ENCODE peak calls at places on chromosomes 4 and X, in five cellular contexts. J, O, P, B and S are unnamed samples.

GRCh38 chr4:129336457-129336856 is 240.5 kb downstream of the C4orf33 start:
- DNase-seq in B (no peak), O (no peak), P (peak; percentile 4), J (no peak), S (no peak)

GRCh38 chr4:88195666-88196365 is 37.4 kb upstream of the ABCG2 start:
- DNase-seq in B (no peak), O (no peak), P (peak; percentile 73), J (no peak), S (no peak)

GRCh38 chr4:8854866-8855265 is 16.8 kb downstream of the HMX1 start:
- DNase-seq in B (no peak), P (no peak), O (no peak), J (peak; percentile 27), S (no peak)

GRCh38 chr4:2262944-2263250 is 988 bp upstream of the MXD4 start:
- DNase-seq in O (no peak), B (no peak), P (no peak), J (no peak), S (no peak)

GRCh38 chr4:12375805-12376204 is 947.1 kb upstream of the HS3ST1 start:
- DNase-seq in P (no peak), O (no peak), J (no peak), B (no peak), S (no peak)

GRCh38 chr4:87049508-87049907 is 114.7 kb downstream of the AFF1 start:
- DNase-seq in J (no peak), P (no peak), B (peak; percentile 45), O (no peak), S (no peak)

GRCh38 chr4:48777739-48778138 is 2.3 kb downstream of the FRYL start:
- DNase-seq in P (no peak), J (no peak), O (no peak), B (no peak), S (no peak)

GRCh38 chrX:147570483-147570882 is 341.2 kb upstream of the FMR1 start:
- DNase-seq in O (no peak), B (no peak), P (peak; percentile 1), J (no peak), S (no peak)

GRCh38 chrX:154914052-154914451 is 27.9 kb downstream of the F8A1 start:
- DNase-seq in B (no peak), O (no peak), J (no peak), P (no peak), S (no peak)

GRCh38 chrX:49171752-49172279 is at the start of gene PLP2:
- DNase-seq in P (peak; percentile 21), O (no peak), J (peak; percentile 43), B (no peak), S (no peak)

GRCh38 chr4:158809611-158810486 is 41.0 kb downstream of the FNIP2 start:
- DNase-seq in B (no peak), J (peak; percentile 98), P (no peak), O (peak; percentile 38), S (no peak)

GRCh38 chr4:24798036-24798610 is 2.8 kb downstream of the SOD3 start:
- DNase-seq in J (no peak), B (no peak), P (no peak), O (no peak), S (no peak)

DNA sequence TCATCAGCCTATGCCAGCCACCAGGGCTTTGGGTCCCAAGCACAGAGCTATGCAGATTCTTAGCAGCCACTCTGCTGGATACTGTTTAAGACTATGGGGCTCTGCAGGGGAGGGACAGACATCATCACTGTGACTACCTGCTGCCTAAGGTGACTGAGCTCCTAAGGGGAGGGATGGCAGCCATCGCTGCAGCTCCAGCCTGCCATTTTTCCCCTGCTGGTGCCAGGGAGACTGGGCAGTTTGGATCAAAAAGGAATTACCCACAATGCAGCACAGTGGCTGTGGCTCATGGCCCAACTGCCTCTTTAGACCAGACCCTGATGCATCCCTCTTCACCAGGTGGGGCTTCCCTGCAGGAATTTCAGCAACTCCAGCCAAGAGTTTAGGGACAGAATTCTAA is 28.6 kb upstream of the INPP4B start:
- DNase-seq in B (no peak), P (no peak), O (no peak), J (no peak), S (no peak)
- TF ChIP-seq CTCF in B (no peak), P (no peak), O (no peak), J (no peak), S (no peak)

DNA sequence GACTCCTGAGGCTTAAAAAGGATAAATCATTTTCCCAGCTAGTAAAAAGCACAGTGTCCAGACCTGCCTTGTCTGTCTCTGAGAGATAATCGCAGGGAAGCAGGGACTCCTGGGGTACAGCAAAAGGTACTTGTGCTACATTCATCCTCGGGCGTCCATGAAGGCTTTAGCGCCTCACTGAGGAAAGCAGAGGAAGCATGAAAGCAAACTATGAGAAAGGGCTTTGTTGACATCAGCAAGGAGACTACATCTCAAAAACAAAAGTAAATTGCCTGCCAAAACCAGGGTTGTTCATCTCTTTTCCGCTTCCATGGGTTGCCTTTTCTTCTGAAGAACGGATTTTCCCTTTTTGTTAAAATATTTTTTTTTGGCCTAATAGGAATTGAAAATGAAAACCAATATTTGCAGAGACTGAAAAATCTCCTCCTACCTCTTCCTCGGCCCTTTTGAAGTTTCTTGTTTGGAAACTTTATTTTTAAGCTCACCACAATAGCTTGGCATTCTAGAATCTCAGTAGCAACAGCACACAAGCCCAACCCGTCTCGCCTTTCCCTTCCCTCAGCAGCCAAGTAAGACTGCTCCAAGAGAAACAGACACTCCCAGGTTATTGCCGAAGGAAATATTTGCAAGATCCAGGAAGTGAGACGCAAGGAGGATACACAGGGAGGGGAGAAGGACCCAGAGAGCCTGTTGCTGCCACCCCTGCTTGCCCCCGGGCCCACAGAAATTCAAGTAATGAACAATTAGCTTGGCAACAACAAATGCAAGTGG is 148.3 kb upstream of the DGKK start:
- DNase-seq in P (peak; percentile 32), O (peak; percentile 17), J (no peak), B (no peak), S (no peak)
- TF ChIP-seq CTCF in P (peak; percentile 35), O (peak; percentile 31), J (no peak), B (no peak), S (no peak)

GRCh38 chrX:152928761-152929400 is 31.0 kb downstream of the ZNF185 start:
- DNase-seq in O (no peak), P (no peak), B (no peak), J (no peak), S (no peak)

GRCh38 chrX:152925835-152926234 is 28.0 kb downstream of the ZNF185 start:
- DNase-seq in B (no peak), O (no peak), P (no peak), J (no peak), S (no peak)

GRCh38 chrX:152926923-152927322 is 29.1 kb downstream of the ZNF185 start:
- DNase-seq in P (no peak), B (no peak), O (no peak), J (no peak), S (no peak)

GRCh38 chrX:152927858-152928760 is 30.2 kb downstream of the ZNF185 start:
- DNase-seq in P (no peak), J (no peak), O (no peak), B (no peak), S (no peak)

GRCh38 chrX:152926279-152926678 is 28.4 kb downstream of the ZNF185 start:
- DNase-seq in P (peak; percentile 80), O (no peak), B (no peak), J (peak; percentile 66), S (peak; percentile 22)
- TF ChIP-seq CTCF in P (peak; percentile 38), O (peak; percentile 32), B (peak; percentile 58), J (peak; percentile 56), S (peak; percentile 39)

GRCh38 chrX:77893713-77894112 is 1.5 kb downstream of the MAGT1 start:
- DNase-seq in J (no peak), P (no peak), O (no peak), B (no peak), S (no peak)

GRCh38 chrX:77900688-77901087 is 1.4 kb downstream of the COX7B start:
- DNase-seq in B (no peak), O (no peak), P (no peak), J (peak; percentile 26), S (no peak)

GRCh38 chrX:77901506-77901905 is 2.2 kb downstream of the COX7B start:
- DNase-seq in O (no peak), P (no peak), B (no peak), J (no peak), S (no peak)

GRCh38 chrX:77894921-77895886 is at the start of gene MAGT1:
- DNase-seq in O (peak; percentile 91), P (peak; percentile 95), J (peak; percentile 96), B (peak; percentile 68), S (peak; percentile 72)

DNA sequence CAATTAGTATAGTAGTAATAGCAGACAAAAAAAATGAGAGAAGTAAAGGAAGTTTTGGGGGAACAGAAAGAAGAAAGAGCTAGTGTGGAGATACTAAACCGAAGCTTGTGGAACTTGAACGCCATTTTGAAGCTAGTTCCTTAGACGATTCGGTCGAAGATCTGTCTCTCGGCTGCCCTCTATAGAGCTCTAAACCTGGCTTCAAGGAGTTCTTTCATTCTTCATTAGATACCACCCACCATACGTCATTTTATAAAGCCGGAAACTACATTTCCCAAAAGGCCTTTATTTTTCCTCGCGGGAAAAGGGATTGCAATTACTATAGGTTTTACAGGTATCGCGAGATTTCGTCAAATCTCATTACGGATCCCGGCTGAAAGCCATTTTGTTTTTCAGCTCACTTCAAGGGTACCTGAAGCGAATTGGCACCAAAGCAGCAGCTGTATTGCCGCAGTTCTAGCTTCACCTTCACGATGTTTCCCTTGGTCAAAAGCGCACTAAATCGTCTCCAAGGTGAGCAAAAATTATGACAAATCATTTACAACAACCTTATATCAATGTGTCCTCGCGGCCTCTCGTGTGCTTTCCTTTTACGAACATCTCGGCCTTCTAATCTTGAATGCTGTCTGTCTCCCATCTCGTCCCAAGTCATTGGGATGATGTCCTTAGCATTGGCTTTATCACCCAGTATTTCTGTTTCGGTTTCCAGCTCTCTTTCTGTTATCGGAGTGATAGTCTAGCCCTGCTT is at the start of gene COX7B:
- DNase-seq in O (peak; percentile 74), P (peak; percentile 96), B (no peak), J (peak; percentile 95), S (peak; percentile 50)
- TF ChIP-seq CTCF in O (peak; percentile 60), P (no peak), B (peak; percentile 53), J (peak; percentile 60), S (peak; percentile 44)

DNA sequence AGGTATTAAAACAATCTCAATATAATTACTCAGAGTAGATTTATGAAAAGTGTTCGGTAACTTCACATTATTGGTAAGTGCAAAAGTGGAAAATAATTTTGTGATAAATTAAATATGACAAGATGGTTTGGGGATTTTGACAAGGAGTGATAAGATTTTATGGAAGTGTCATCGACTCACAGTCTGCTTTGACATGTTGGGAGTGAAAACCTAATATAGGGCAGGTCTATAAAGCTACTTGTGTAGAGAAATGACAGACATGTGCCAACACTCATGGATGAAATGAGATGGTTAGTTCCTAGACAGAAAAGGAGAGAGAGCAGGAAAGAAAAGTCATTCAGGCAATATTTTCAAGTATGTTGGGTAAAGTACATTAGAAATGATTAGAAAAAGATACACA is 456.8 kb downstream of the TRAM1L1 start:
- DNase-seq in P (no peak), B (no peak), J (no peak), O (no peak), S (no peak)
- TF ChIP-seq CTCF in P (no peak), B (no peak), J (no peak), O (no peak), S (no peak)

DNA sequence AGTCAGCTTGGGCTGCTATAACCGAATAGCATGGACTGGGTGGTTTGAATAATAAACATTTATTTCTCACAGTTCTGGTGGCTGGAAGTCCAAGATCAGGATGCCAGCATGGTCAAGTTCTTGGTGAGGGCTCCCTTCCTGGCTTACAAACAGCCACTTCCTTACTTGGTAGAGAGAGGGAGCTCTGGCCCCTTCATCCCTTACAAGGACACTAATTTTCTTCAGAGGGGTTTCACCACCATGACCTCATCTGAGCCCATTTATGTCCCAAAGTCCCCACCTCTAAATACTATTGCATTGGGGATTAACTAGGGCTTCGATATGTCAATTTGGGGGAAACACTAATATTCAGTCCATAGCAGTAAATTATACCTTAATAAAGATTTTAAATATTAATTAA is 61.8 kb downstream of the CLNK start:
- DNase-seq in B (no peak), O (no peak), J (no peak), P (peak; percentile 51), S (no peak)
- TF ChIP-seq CTCF in B (no peak), O (no peak), J (peak; percentile 12), P (peak; percentile 61), S (peak; percentile 8)